ENCODE peak calls at places on chromosomes 12 and 14, in four cellular contexts. R, X, U and K are unnamed samples. For H3K9me3, the result is how much of the 10 kb centered on the place peaks cover.

GRCh38 chr12:9869307-9870161 is at the start of gene CLEC2B:
- DNase-seq in R (no peak), X (peak), U (no peak), K (no peak)

GRCh38 chr12:12671850-12672660 is 23.9 kb downstream of the GPR19 start:
- DNase-seq in R (no peak), X (no peak), U (no peak), K (no peak)

GRCh38 chr12:91478500-91478899 is 295.9 kb upstream of the DCN start:
- DNase-seq in R (no peak), X (no peak), U (no peak), K (no peak)

GRCh38 chr12:76719171-76719631 is 44.7 kb upstream of the ZDHHC17 start:
- DNase-seq in R (no peak), X (no peak), U (no peak), K (no peak)

GRCh38 chr12:128994869-128995268 is 141.6 kb downstream of the GLT1D1 start:
- DNase-seq in R (no peak), X (no peak), U (no peak), K (no peak)

GRCh38 chr12:1351926-1352325 is 242.5 kb downstream of the FBXL14 start:
- DNase-seq in R (no peak), X (no peak), U (no peak), K (no peak)

GRCh38 chr12:62817556-62818271 is 117.2 kb downstream of the PPM1H start:
- DNase-seq in R (no peak), X (no peak), U (no peak), K (no peak)

GRCh38 chr12:109771746-109772621 is 58.4 kb downstream of the FAM222A start:
- DNase-seq in R (no peak), X (peak), U (no peak), K (peak)

GRCh38 chr12:113369391-113369790 is 11.0 kb downstream of the PLBD2 start:
- DNase-seq in R (no peak), X (no peak), U (no peak), K (no peak)

GRCh38 chr14:93928184-93929047 is 1.3 kb downstream of the FAM181A start:
- DNase-seq in R (no peak), X (no peak), U (no peak), K (no peak)

GRCh38 chr14:51552768-51553426 is 98.8 kb upstream of the FRMD6 start:
- DNase-seq in R (no peak), X (peak), U (peak), K (no peak)

GRCh38 chr14:93184391-93185332 is at the start of the genes LYSET and MOAP1:
- DNase-seq in R (peak), X (peak), U (peak), K (peak)

GRCh38 chr12:130592641-130593040 is 123.5 kb downstream of the RIMBP2 start:
- DNase-seq in R (no peak), X (no peak), U (no peak), K (no peak)

GRCh38 chr12:39912211-39912980 is 193.5 kb downstream of the SLC2A13 start:
- DNase-seq in R (no peak), X (peak), U (no peak), K (peak)

GRCh38 chr12:98618952-98619351 is 25.5 kb downstream of the SLC25A3 start:
- DNase-seq in R (no peak), X (no peak), U (no peak), K (no peak)

GRCh38 chr14:74085828-74086227 is 1.1 kb downstream of the LIN52 start:
- DNase-seq in R (no peak), X (peak), U (no peak), K (no peak)

GRCh38 chr12:119069029-119069731 is 87.8 kb downstream of the SRRM4 start:
- DNase-seq in R (no peak), X (peak), U (no peak), K (no peak)

GRCh38 chr14:75059642-75060041 is 4.2 kb downstream of the ACYP1 start:
- DNase-seq in R (no peak), X (no peak), U (no peak), K (no peak)

GRCh38 chr12:82144505-82144904 is 213.7 kb downstream of the CCDC59 start:
- DNase-seq in R (no peak), X (no peak), U (no peak), K (no peak)

DNA sequence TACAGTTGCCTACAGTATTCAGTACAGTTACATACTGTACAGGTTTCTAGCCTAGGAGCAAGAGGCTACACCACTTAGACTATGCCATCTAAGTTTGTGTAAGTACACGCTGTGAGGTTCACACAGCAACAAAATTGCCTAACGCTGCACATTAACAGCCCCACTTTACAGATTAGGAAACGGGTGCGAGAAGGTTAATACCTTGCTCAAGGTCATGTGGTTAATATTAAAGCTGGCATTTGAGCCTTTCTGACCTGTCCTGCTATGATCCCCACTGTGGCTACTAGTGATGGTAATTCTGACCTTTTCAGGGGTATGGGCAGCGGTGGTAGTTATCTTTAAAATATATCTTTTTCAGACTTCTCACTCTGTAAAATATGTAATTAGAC is 20.9 kb downstream of the ACVR1B start:
- DNase-seq in R (no peak), X (no peak), U (no peak), K (no peak)
- H3K4me3 ChIP-seq in R (no peak), X (no peak), U (no peak), K (no peak)

GRCh38 chr14:21070083-21070609 is at the start of gene ARHGEF40:
- DNase-seq in R (no peak), X (peak), U (no peak), K (peak)

GRCh38 chr14:21069388-21070082 is 569 bp upstream of the ARHGEF40 start:
- DNase-seq in R (no peak), X (peak), U (no peak), K (peak)

GRCh38 chr14:21066882-21067502 is 3.1 kb upstream of the ARHGEF40 start:
- DNase-seq in R (no peak), X (no peak), U (no peak), K (no peak)

GRCh38 chr14:21070610-21071224 is 613 bp downstream of the ARHGEF40 start:
- DNase-seq in R (no peak), X (peak), U (no peak), K (no peak)

DNA sequence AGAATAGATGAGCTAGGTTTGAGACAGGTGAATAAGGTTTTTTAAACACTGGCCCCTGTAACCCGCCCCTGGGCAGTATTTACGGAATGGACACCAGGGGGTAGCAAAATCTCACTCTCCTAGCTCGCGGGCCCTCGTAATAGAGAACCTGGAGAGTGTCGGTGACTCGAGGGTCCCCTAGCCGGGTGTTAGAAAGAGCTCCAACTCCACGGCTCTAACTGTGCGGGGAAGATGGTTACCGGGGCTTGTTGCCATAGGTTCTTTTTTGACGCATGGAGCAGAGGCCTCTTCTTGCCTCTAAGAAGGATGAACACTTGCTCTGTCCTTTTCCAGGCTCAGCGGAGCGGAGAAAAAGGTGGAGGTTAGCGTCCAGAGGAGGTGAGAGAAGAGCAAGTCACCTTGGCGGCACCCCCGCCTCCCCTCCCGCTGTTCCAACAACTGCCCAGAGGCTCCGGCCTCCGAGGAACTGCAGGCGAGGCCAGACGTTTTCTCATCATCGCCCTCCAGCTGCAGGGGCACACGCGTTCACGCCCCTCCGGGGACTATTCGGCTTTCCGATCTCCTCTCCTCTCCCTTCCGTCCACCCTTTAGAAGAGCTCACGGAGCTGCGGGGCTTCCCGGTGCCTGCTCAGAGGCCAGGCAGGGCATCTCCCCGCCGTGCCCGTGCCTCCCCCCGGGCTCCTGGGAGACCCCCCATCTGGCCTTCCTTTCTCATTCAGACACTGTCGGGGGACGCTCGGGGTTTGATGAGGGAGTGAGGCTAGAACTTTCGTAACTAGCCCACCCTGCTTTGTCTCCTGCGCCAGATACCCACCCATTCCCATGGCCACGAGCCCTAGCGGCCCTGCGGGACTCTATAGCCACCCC is 1.4 kb upstream of the ARHGEF40 start:
- DNase-seq in R (peak), X (peak), U (no peak), K (no peak)
- TF ChIP-seq CTCF in R (no peak), X (peak), U (peak), K (peak)

DNA sequence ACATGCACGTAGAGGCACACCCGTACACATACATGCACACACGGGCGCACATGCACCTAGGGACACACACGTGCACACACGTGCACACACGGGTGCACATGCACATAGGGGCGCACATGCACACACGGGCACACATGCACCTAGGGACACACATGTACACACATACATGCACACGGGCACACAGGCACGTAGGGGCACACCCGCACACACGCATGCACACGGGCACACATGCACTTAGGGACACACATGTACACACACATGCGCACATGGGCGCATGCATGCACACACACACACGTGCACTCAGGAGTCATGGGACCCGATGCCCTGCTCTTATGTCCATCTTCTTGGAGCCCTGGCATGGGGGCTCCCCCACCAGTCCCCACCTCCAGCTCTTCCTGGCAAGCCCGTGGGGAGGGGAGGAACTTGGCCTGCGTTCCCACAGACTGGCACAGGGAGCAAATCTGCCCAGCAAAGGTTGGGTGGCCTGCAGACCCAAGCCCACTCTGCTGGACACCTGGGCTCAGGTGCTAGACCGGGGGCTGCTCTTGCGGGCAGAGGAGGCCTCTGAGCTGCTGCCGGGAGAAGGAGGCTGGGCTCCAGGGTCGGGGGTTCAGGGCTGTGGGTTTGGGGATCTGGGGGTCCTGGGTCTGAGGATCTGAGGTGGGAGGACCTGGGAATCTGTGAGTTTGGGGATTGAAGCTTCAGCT is 51.4 kb downstream of the KIF26A start:
- DNase-seq in R (no peak), X (no peak), U (no peak), K (no peak)
- H3K9me3 ChIP-seq in R (under half), X (under half), U (under half), K (under half)

DNA sequence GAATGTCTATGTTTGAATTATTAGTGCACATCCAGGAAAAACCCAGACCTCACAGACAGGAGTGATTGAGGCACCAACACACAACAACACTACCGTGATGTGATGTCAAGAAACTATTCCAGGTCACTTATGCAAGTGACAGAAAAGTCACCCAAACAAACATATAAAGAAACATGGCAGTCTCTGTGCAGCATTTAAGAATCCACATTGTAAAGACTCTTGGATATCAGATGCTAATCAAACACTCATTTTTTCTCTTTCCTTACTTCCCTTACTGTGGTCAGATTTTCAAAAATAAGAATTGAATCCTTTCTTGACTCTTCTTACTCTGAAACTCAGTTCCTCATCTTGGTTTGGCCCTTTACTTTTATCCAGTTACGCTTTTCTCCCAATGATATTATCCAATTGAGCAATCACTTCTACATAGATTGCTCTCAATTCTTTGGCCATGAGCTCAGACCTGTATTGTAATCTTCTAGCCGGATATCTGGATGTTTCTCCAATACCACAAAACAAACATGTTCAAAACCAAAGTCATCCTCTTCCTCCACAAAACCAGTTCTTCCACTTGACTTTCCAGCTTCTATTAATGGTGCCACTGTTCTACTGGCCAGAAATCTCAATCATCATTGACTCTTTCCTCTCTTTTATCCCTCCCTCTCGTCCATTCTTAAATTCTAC is 115.4 kb downstream of the DUSP6 start:
- DNase-seq in R (no peak), X (no peak), U (no peak), K (no peak)
- H3K4me3 ChIP-seq in R (no peak), X (no peak), U (no peak), K (no peak)

GRCh38 chr14:92088494-92088893 is 17.9 kb downstream of the ATXN3 start:
- DNase-seq in R (no peak), X (no peak), U (no peak), K (no peak)

GRCh38 chr14:92093320-92093719 is 13.1 kb downstream of the ATXN3 start:
- DNase-seq in R (no peak), X (no peak), U (no peak), K (no peak)
- TF ChIP-seq CTCF in R (no peak), X (no peak), U (no peak), K (no peak)